ENCODE peak calls at places on chromosomes 2 and 18, in ten cellular contexts. One of them, this sample, is unnamed.

GRCh38 chr18:62372156-62372555 is 47.0 kb downstream of the TNFRSF11A start:
- DNase-seq in Caco-2: no peak
- DNase-seq in fibroblast of the aortic adventitia: no peak
- DNase-seq in tibial nerve: no peak
- DNase-seq in GM12865: peak; percentile 64
- DNase-seq in OCI-LY7: no peak
- DNase-seq in astrocyte of the spinal cord: no peak
- DNase-seq in AG04450: no peak
- DNase-seq in left lung: no peak
- DNase-seq in upper lobe of right lung: no peak
- DNase-seq in this sample: peak; percentile 52

GRCh38 chr2:70767699-70768584 is at the start of gene ADD2:
- DNase-seq in AG04450: no peak
- DNase-seq in Caco-2: peak; percentile 40
- DNase-seq in left lung: no peak
- DNase-seq in OCI-LY7: no peak
- DNase-seq in astrocyte of the spinal cord: peak; percentile 10
- DNase-seq in upper lobe of right lung: peak; percentile 60
- DNase-seq in fibroblast of the aortic adventitia: peak; percentile 3
- DNase-seq in GM12865: peak; percentile 24
- DNase-seq in tibial nerve: no peak
- DNase-seq in this sample: no peak

GRCh38 chr2:170822292-170822884 is 5.7 kb downstream of the GAD1 start:
- DNase-seq in OCI-LY7: no peak
- DNase-seq in GM12865: no peak
- DNase-seq in left lung: no peak
- DNase-seq in astrocyte of the spinal cord: no peak
- DNase-seq in Caco-2: no peak
- DNase-seq in upper lobe of right lung: no peak
- DNase-seq in fibroblast of the aortic adventitia: no peak
- DNase-seq in tibial nerve: no peak
- DNase-seq in AG04450: no peak
- DNase-seq in this sample: no peak

GRCh38 chr2:186868344-186868743 is 19.4 kb upstream of the ZSWIM2 start:
- DNase-seq in AG04450: no peak
- DNase-seq in tibial nerve: no peak
- DNase-seq in Caco-2: no peak
- DNase-seq in GM12865: no peak
- DNase-seq in left lung: no peak
- DNase-seq in OCI-LY7: no peak
- DNase-seq in fibroblast of the aortic adventitia: peak; percentile 57
- DNase-seq in upper lobe of right lung: no peak
- DNase-seq in astrocyte of the spinal cord: no peak
- DNase-seq in this sample: no peak

GRCh38 chr2:37599688-37600525 is 71.5 kb downstream of the CDC42EP3 start:
- DNase-seq in astrocyte of the spinal cord: no peak
- DNase-seq in GM12865: no peak
- DNase-seq in Caco-2: no peak
- DNase-seq in AG04450: no peak
- DNase-seq in tibial nerve: no peak
- DNase-seq in upper lobe of right lung: peak; percentile 63
- DNase-seq in fibroblast of the aortic adventitia: no peak
- DNase-seq in left lung: no peak
- DNase-seq in OCI-LY7: no peak
- DNase-seq in this sample: no peak

GRCh38 chr2:128469875-128470274 is 151.2 kb upstream of the HS6ST1 start:
- DNase-seq in OCI-LY7: no peak
- DNase-seq in upper lobe of right lung: peak; percentile 30
- DNase-seq in Caco-2: no peak
- DNase-seq in tibial nerve: no peak
- DNase-seq in astrocyte of the spinal cord: no peak
- DNase-seq in AG04450: no peak
- DNase-seq in left lung: no peak
- DNase-seq in fibroblast of the aortic adventitia: no peak
- DNase-seq in GM12865: no peak
- DNase-seq in this sample: no peak

GRCh38 chr18:37483221-37483971 is 82.2 kb downstream of the CELF4 start:
- DNase-seq in upper lobe of right lung: no peak
- DNase-seq in AG04450: no peak
- DNase-seq in OCI-LY7: no peak
- DNase-seq in astrocyte of the spinal cord: peak; percentile 12
- DNase-seq in GM12865: peak; percentile 4
- DNase-seq in tibial nerve: no peak
- DNase-seq in fibroblast of the aortic adventitia: peak; percentile 19
- DNase-seq in left lung: no peak
- DNase-seq in Caco-2: peak; percentile 19
- DNase-seq in this sample: no peak

GRCh38 chr2:136134126-136134525 is 16.2 kb upstream of the CXCR4 start:
- DNase-seq in fibroblast of the aortic adventitia: no peak
- DNase-seq in GM12865: peak; percentile 66
- DNase-seq in upper lobe of right lung: no peak
- DNase-seq in OCI-LY7: peak; percentile 67
- DNase-seq in left lung: no peak
- DNase-seq in astrocyte of the spinal cord: no peak
- DNase-seq in Caco-2: no peak
- DNase-seq in AG04450: no peak
- DNase-seq in tibial nerve: no peak
- DNase-seq in this sample: no peak

GRCh38 chr18:38350141-38350540 is 784.5 kb upstream of the CELF4 start:
- DNase-seq in fibroblast of the aortic adventitia: no peak
- DNase-seq in astrocyte of the spinal cord: no peak
- DNase-seq in left lung: no peak
- DNase-seq in OCI-LY7: no peak
- DNase-seq in GM12865: no peak
- DNase-seq in AG04450: no peak
- DNase-seq in tibial nerve: no peak
- DNase-seq in Caco-2: no peak
- DNase-seq in upper lobe of right lung: no peak
- DNase-seq in this sample: no peak

GRCh38 chr2:148742373-148742772 is 97.8 kb downstream of the EPC2 start:
- DNase-seq in AG04450: no peak
- DNase-seq in OCI-LY7: no peak
- DNase-seq in GM12865: no peak
- DNase-seq in fibroblast of the aortic adventitia: no peak
- DNase-seq in tibial nerve: no peak
- DNase-seq in left lung: no peak
- DNase-seq in upper lobe of right lung: no peak
- DNase-seq in Caco-2: no peak
- DNase-seq in astrocyte of the spinal cord: no peak
- DNase-seq in this sample: no peak

GRCh38 chr18:77131652-77132368 is 773 bp downstream of the MBP start:
- DNase-seq in GM12865: peak; percentile 67
- DNase-seq in fibroblast of the aortic adventitia: peak; percentile 48
- DNase-seq in left lung: peak; percentile 80
- DNase-seq in tibial nerve: peak; percentile 48
- DNase-seq in astrocyte of the spinal cord: no peak
- DNase-seq in OCI-LY7: peak; percentile 34
- DNase-seq in AG04450: no peak
- DNase-seq in upper lobe of right lung: peak; percentile 91
- DNase-seq in Caco-2: peak; percentile 50
- DNase-seq in this sample: no peak

GRCh38 chr2:85695121-85695520 is 963 bp downstream of the GNLY start:
- DNase-seq in upper lobe of right lung: no peak
- DNase-seq in AG04450: no peak
- DNase-seq in tibial nerve: no peak
- DNase-seq in OCI-LY7: no peak
- DNase-seq in left lung: no peak
- DNase-seq in GM12865: no peak
- DNase-seq in Caco-2: no peak
- DNase-seq in fibroblast of the aortic adventitia: no peak
- DNase-seq in astrocyte of the spinal cord: no peak
- DNase-seq in this sample: no peak

GRCh38 chr2:43270461-43270860 is 44.1 kb upstream of the ZFP36L2 start:
- DNase-seq in upper lobe of right lung: no peak
- DNase-seq in AG04450: no peak
- DNase-seq in GM12865: no peak
- DNase-seq in left lung: no peak
- DNase-seq in fibroblast of the aortic adventitia: no peak
- DNase-seq in Caco-2: no peak
- DNase-seq in astrocyte of the spinal cord: no peak
- DNase-seq in tibial nerve: no peak
- DNase-seq in OCI-LY7: no peak
- DNase-seq in this sample: no peak

GRCh38 chr2:20483496-20483895 is 36.6 kb downstream of the RHOB start:
- DNase-seq in OCI-LY7: no peak
- DNase-seq in AG04450: no peak
- DNase-seq in fibroblast of the aortic adventitia: no peak
- DNase-seq in Caco-2: no peak
- DNase-seq in astrocyte of the spinal cord: no peak
- DNase-seq in GM12865: no peak
- DNase-seq in tibial nerve: peak; percentile 73
- DNase-seq in upper lobe of right lung: no peak
- DNase-seq in left lung: no peak
- DNase-seq in this sample: no peak

GRCh38 chr2:9251154-9252001 is 44.8 kb downstream of the ASAP2 start:
- DNase-seq in upper lobe of right lung: no peak
- DNase-seq in GM12865: no peak
- DNase-seq in tibial nerve: peak; percentile 43
- DNase-seq in fibroblast of the aortic adventitia: peak; percentile 79
- DNase-seq in Caco-2: peak; percentile 24
- DNase-seq in astrocyte of the spinal cord: peak; percentile 66
- DNase-seq in OCI-LY7: no peak
- DNase-seq in left lung: no peak
- DNase-seq in AG04450: no peak
- DNase-seq in this sample: no peak

GRCh38 chr2:239892480-239893235 is 132.5 kb downstream of the NDUFA10 start:
- DNase-seq in left lung: no peak
- DNase-seq in fibroblast of the aortic adventitia: no peak
- DNase-seq in GM12865: no peak
- DNase-seq in astrocyte of the spinal cord: no peak
- DNase-seq in upper lobe of right lung: no peak
- DNase-seq in tibial nerve: no peak
- DNase-seq in Caco-2: no peak
- DNase-seq in AG04450: no peak
- DNase-seq in OCI-LY7: no peak
- DNase-seq in this sample: no peak
- TF ChIP-seq CTCF in left lung: no peak
- TF ChIP-seq CTCF in fibroblast of the aortic adventitia: no peak
- TF ChIP-seq CTCF in GM12865: no peak
- TF ChIP-seq CTCF in astrocyte of the spinal cord: no peak
- TF ChIP-seq CTCF in upper lobe of right lung: no peak
- TF ChIP-seq CTCF in tibial nerve: no peak
- TF ChIP-seq CTCF in Caco-2: no peak
- TF ChIP-seq CTCF in AG04450: no peak
- TF ChIP-seq CTCF in OCI-LY7: no peak
- TF ChIP-seq CTCF in this sample: no peak

GRCh38 chr2:100107911-100108647 is 34.3 kb downstream of the AFF3 start:
- DNase-seq in GM12865: no peak
- DNase-seq in Caco-2: no peak
- DNase-seq in astrocyte of the spinal cord: no peak
- DNase-seq in OCI-LY7: no peak
- DNase-seq in fibroblast of the aortic adventitia: no peak
- DNase-seq in AG04450: no peak
- DNase-seq in left lung: no peak
- DNase-seq in tibial nerve: no peak
- DNase-seq in upper lobe of right lung: no peak
- DNase-seq in this sample: no peak

GRCh38 chr2:100109986-100110980 is 32.1 kb downstream of the AFF3 start:
- DNase-seq in Caco-2: no peak
- DNase-seq in astrocyte of the spinal cord: no peak
- DNase-seq in GM12865: peak; percentile 35
- DNase-seq in left lung: no peak
- DNase-seq in tibial nerve: no peak
- DNase-seq in OCI-LY7: peak; percentile 89
- DNase-seq in AG04450: no peak
- DNase-seq in fibroblast of the aortic adventitia: no peak
- DNase-seq in upper lobe of right lung: no peak
- DNase-seq in this sample: no peak

GRCh38 chr2:100119235-100119634 is 23.2 kb downstream of the AFF3 start:
- DNase-seq in astrocyte of the spinal cord: no peak
- DNase-seq in GM12865: no peak
- DNase-seq in tibial nerve: no peak
- DNase-seq in left lung: no peak
- DNase-seq in fibroblast of the aortic adventitia: no peak
- DNase-seq in upper lobe of right lung: no peak
- DNase-seq in Caco-2: no peak
- DNase-seq in OCI-LY7: no peak
- DNase-seq in AG04450: no peak
- DNase-seq in this sample: no peak

GRCh38 chr2:100114011-100114433 is 28.4 kb downstream of the AFF3 start:
- DNase-seq in astrocyte of the spinal cord: no peak
- DNase-seq in GM12865: peak; percentile 76
- DNase-seq in OCI-LY7: peak; percentile 87
- DNase-seq in AG04450: no peak
- DNase-seq in left lung: no peak
- DNase-seq in upper lobe of right lung: no peak
- DNase-seq in tibial nerve: no peak
- DNase-seq in fibroblast of the aortic adventitia: no peak
- DNase-seq in Caco-2: no peak
- DNase-seq in this sample: peak; percentile 36
- TF ChIP-seq CTCF in astrocyte of the spinal cord: no peak
- TF ChIP-seq CTCF in GM12865: no peak
- TF ChIP-seq CTCF in OCI-LY7: no peak
- TF ChIP-seq CTCF in AG04450: no peak
- TF ChIP-seq CTCF in left lung: no peak
- TF ChIP-seq CTCF in upper lobe of right lung: no peak
- TF ChIP-seq CTCF in tibial nerve: no peak
- TF ChIP-seq CTCF in fibroblast of the aortic adventitia: no peak
- TF ChIP-seq CTCF in Caco-2: no peak
- TF ChIP-seq CTCF in this sample: no peak

GRCh38 chr2:219726916-219727315 is 99.5 kb downstream of the SLC4A3 start:
- DNase-seq in fibroblast of the aortic adventitia: peak; percentile 50
- DNase-seq in upper lobe of right lung: no peak
- DNase-seq in OCI-LY7: no peak
- DNase-seq in left lung: no peak
- DNase-seq in GM12865: no peak
- DNase-seq in AG04450: no peak
- DNase-seq in Caco-2: no peak
- DNase-seq in tibial nerve: no peak
- DNase-seq in astrocyte of the spinal cord: no peak
- DNase-seq in this sample: no peak
- TF ChIP-seq CTCF in fibroblast of the aortic adventitia: peak; percentile 34
- TF ChIP-seq CTCF in upper lobe of right lung: no peak
- TF ChIP-seq CTCF in OCI-LY7: peak; percentile 14
- TF ChIP-seq CTCF in left lung: no peak
- TF ChIP-seq CTCF in GM12865: no peak
- TF ChIP-seq CTCF in AG04450: no peak
- TF ChIP-seq CTCF in Caco-2: no peak
- TF ChIP-seq CTCF in tibial nerve: no peak
- TF ChIP-seq CTCF in astrocyte of the spinal cord: peak; percentile 10
- TF ChIP-seq CTCF in this sample: no peak

DNA sequence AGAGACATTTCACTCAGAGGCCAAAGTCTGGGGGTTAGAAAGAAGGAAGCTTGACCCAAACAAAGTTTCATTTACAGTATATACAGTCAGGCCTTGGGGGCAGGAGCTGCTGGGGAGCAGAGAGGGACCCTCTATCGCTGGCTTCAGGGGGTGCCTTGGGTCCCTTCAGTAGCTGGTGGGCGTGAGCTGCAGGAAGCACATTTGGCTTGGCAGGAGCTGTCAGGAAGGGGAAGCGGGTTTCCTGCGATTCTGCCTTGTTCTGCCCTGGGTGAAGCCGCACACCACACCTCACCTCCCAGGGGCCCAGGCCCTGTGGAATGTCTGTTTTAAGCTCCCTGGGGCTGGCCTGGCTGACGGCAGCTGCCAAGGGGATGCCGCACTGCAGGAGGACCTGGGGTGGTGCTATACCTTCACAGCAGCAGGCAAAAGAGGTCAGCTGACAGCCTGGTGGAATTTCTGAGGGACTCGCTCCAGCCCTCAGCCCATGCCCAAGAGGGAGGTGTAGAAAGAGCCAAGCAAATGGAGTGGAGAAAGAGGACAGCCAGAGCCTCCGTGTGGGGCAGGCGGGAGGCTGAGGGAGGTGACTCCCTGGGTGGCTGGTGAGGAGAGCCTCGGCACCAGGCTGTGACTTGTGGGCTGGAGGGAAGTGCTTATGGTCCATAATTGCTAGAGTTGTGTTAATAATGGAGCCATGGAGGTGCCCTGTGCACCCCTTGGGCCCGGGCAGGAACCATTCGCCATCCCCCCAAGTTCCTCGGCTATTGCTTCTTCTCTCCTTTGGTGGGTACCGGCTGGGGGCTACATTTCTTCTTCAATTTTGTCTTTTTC is 43.9 kb downstream of the PSD4 start:
- DNase-seq in upper lobe of right lung: no peak
- DNase-seq in Caco-2: peak; percentile 65
- DNase-seq in astrocyte of the spinal cord: peak; percentile 81
- DNase-seq in GM12865: no peak
- DNase-seq in OCI-LY7: no peak
- DNase-seq in tibial nerve: no peak
- DNase-seq in AG04450: no peak
- DNase-seq in fibroblast of the aortic adventitia: no peak
- DNase-seq in left lung: no peak
- DNase-seq in this sample: no peak
- TF ChIP-seq CTCF in upper lobe of right lung: no peak
- TF ChIP-seq CTCF in Caco-2: no peak
- TF ChIP-seq CTCF in astrocyte of the spinal cord: no peak
- TF ChIP-seq CTCF in GM12865: no peak
- TF ChIP-seq CTCF in OCI-LY7: no peak
- TF ChIP-seq CTCF in tibial nerve: no peak
- TF ChIP-seq CTCF in AG04450: no peak
- TF ChIP-seq CTCF in fibroblast of the aortic adventitia: no peak
- TF ChIP-seq CTCF in left lung: no peak
- TF ChIP-seq CTCF in this sample: no peak